ENCODE peak calls at places on chromosome 11, in nine cellular contexts. V is prostate gland, Z is right lobe of liver, N is adrenal gland, P is endothelial cell of umbilical vein, L is transverse colon, O is body of pancreas, H is uterus, S is HCT116. A is an unnamed sample.

GRCh38 chr11:31810779-31811647 is at the start of gene PAX6:
- DNase-seq in L (peak; percentile 22), H (no peak), S (peak; percentile 21), Z (no peak), N (peak; percentile 51), V (no peak), P (peak; percentile 66), O (peak; percentile 79), A (peak; percentile 60)

GRCh38 chr11:35274909-35275807 is 136.2 kb downstream of the CD44 start:
- DNase-seq in S (no peak), Z (peak; percentile 79), P (no peak), V (peak; percentile 88), N (peak; percentile 88), O (peak; percentile 94), L (peak; percentile 57), H (no peak), A (peak; percentile 70)

GRCh38 chr11:57353461-57354251 is 15.5 kb downstream of the P2RX3 start:
- DNase-seq in L (no peak), Z (no peak), P (no peak), S (no peak), O (no peak), N (no peak), V (no peak), H (no peak), A (no peak)

GRCh38 chr11:18012314-18012905 is 437 bp downstream of the SERGEF start:
- DNase-seq in H (peak; percentile 26), S (no peak), O (peak; percentile 19), V (peak; percentile 13), Z (no peak), N (peak; percentile 29), P (peak; percentile 29), L (peak; percentile 23), A (peak; percentile 69)

GRCh38 chr11:119258983-119259382 is 52.8 kb downstream of the CBL start:
- DNase-seq in V (no peak), H (no peak), P (no peak), S (no peak), O (no peak), L (no peak), N (no peak), Z (no peak), A (no peak)

GRCh38 chr11:126698576-126698975 is 302.0 kb downstream of the KIRREL3 start:
- DNase-seq in V (no peak), P (no peak), Z (no peak), S (no peak), N (no peak), O (no peak), H (no peak), L (no peak), A (no peak)

GRCh38 chr11:10900686-10901415 is 43.0 kb upstream of the ZBED5 start:
- DNase-seq in P (no peak), N (no peak), L (no peak), O (no peak), Z (no peak), S (no peak), H (no peak), V (peak; percentile 16), A (no peak)

GRCh38 chr11:17002543-17002942 is 11.7 kb downstream of the PLEKHA7 start:
- DNase-seq in S (no peak), H (no peak), L (no peak), P (no peak), N (no peak), O (no peak), Z (no peak), V (no peak), A (no peak)

GRCh38 chr11:57647368-57647767 is 2.3 kb downstream of the YPEL4 start:
- DNase-seq in H (no peak), S (no peak), V (no peak), Z (no peak), L (no peak), N (no peak), P (no peak), O (no peak), A (no peak)

GRCh38 chr11:15737326-15737725 is 619.0 kb downstream of the SOX6 start:
- DNase-seq in P (no peak), S (no peak), V (no peak), H (no peak), N (no peak), L (no peak), O (no peak), Z (no peak), A (no peak)

GRCh38 chr11:105137286-105137685 is 2.3 kb downstream of the CARD18 start:
- DNase-seq in L (no peak), H (no peak), N (no peak), Z (no peak), P (peak; percentile 11), O (no peak), S (no peak), V (no peak), A (no peak)

GRCh38 chr11:94132152-94132558 is 3.5 kb downstream of the PANX1 start:
- DNase-seq in Z (no peak), L (peak; percentile 20), P (peak; percentile 41), N (peak; percentile 31), S (no peak), V (no peak), H (peak; percentile 34), O (no peak), A (no peak)

GRCh38 chr11:128208329-128209220 is 378.8 kb downstream of the ETS1 start:
- DNase-seq in V (peak; percentile 5), O (peak; percentile 22), N (peak; percentile 20), S (peak; percentile 57), L (no peak), Z (no peak), H (peak; percentile 19), P (peak; percentile 97), A (no peak)

GRCh38 chr11:47980907-47981621 is 705 bp downstream of the PTPRJ start:
- DNase-seq in Z (peak; percentile 68), H (no peak), P (peak; percentile 45), N (peak; percentile 35), S (no peak), V (no peak), L (peak; percentile 63), O (peak; percentile 59), A (peak; percentile 67)

GRCh38 chr11:71501071-71501985 is 25.7 kb upstream of the KRTAP5-7 start:
- DNase-seq in Z (no peak), P (no peak), N (no peak), V (no peak), S (no peak), O (no peak), H (no peak), L (no peak), A (no peak)

GRCh38 chr11:71499125-71499524 is 27.9 kb upstream of the KRTAP5-7 start:
- DNase-seq in S (no peak), L (no peak), V (no peak), P (no peak), H (no peak), N (no peak), O (no peak), Z (no peak), A (no peak)

GRCh38 chr11:71498091-71498490 is 29.0 kb upstream of the KRTAP5-7 start:
- DNase-seq in V (no peak), H (no peak), P (no peak), N (no peak), L (no peak), S (no peak), O (no peak), Z (peak; percentile 15), A (no peak)

GRCh38 chr11:71500601-71501021 is 26.5 kb upstream of the KRTAP5-7 start:
- DNase-seq in S (peak; percentile 2), P (no peak), O (no peak), N (peak; percentile 49), H (no peak), L (no peak), V (no peak), Z (peak; percentile 90), A (no peak)

DNA sequence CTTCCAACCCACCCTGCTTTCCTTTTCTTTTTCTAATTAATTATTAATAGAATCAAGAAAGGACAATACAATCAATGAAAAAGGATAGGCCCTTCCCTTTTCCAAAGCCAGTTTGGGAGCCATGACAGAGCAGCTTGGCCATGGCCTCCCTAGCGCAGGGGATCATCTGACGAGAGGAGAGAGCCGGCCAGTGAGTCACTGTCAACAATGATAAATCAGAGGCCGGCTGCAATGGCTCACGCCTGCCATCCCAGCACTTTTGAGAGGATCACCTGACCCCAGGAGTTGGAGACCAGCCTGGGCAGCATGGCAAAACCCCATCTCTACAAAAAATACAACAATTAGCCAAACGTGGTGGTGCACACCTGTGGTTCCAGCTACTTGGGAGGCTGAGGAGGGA is 27.5 kb upstream of the KRTAP5-7 start:
- DNase-seq in Z (peak; percentile 47), L (no peak), S (no peak), V (no peak), H (no peak), O (no peak), N (peak; percentile 56), P (no peak), A (no peak)
- H3K27me3 ChIP-seq in Z (no peaks in the 10 kb centered on the region), L (no peaks in the 10 kb centered on the region), S (no peaks in the 10 kb centered on the region), V (no peaks in the 10 kb centered on the region), H (no peaks in the 10 kb centered on the region), O (no peaks in the 10 kb centered on the region), N (no peaks in the 10 kb centered on the region), P (no peaks in the 10 kb centered on the region), A (no peaks in the 10 kb centered on the region)

GRCh38 chr11:65572356-65573043 is at the start of gene FAM89B:
- DNase-seq in O (peak; percentile 93), H (peak; percentile 94), S (no peak), N (peak; percentile 94), P (peak; percentile 81), V (peak; percentile 89), L (peak; percentile 95), Z (peak; percentile 93), A (peak; percentile 97)
- TF ChIP-seq POLR2A in O (peak; percentile 28), H (peak; percentile 63), S (peak; percentile 33), N (peak; percentile 66), P (peak; percentile 85), V (peak; percentile 60), L (no peak), Z (peak; percentile 60), A (no peak)

GRCh38 chr11:14582835-14583234 is 60.8 kb upstream of the PDE3B start:
- DNase-seq in Z (peak; percentile 31), N (no peak), H (no peak), V (no peak), L (no peak), P (no peak), S (no peak), O (no peak), A (no peak)
- H3K4me1 ChIP-seq in Z (peaks cover 2% of the 10 kb centered on the region), N (no peaks in the 10 kb centered on the region), H (no peaks in the 10 kb centered on the region), V (no peaks in the 10 kb centered on the region), L (peaks cover 51% of the 10 kb centered on the region), P (peaks cover 11% of the 10 kb centered on the region), S (no peaks in the 10 kb centered on the region), O (peaks cover 24% of the 10 kb centered on the region), A (peaks cover 15% of the 10 kb centered on the region)

DNA sequence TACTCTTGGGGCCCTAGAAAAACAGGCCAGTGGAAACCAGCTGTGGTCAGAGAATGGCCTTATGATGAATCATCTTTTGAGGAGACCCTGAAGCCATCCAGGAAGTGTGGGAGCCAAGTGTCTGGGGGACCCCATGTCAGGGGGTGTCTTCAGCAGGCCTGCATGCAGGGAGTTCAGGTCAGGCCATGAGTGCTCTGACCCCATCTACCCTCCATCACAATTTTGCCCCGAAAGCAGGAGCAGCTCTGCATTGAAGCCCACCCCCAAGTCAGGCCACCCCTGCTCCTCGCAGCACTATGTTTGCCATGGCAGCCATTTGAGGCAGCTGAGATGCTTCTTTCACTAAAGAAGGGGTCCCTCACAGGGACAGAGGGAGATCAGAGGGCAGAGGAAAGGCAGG is 41.3 kb downstream of the CHST1 start:
- DNase-seq in Z (no peak), L (no peak), S (no peak), V (no peak), O (no peak), N (no peak), P (no peak), H (no peak), A (no peak)
- H3K27me3 ChIP-seq in Z (no peaks in the 10 kb centered on the region), L (no peaks in the 10 kb centered on the region), S (peaks cover 56% of the 10 kb centered on the region), V (no peaks in the 10 kb centered on the region), O (no peaks in the 10 kb centered on the region), N (peaks cover 9% of the 10 kb centered on the region), P (peaks cover 3% of the 10 kb centered on the region), H (no peaks in the 10 kb centered on the region), A (no peaks in the 10 kb centered on the region)

GRCh38 chr11:33885338-33886005 is 6.4 kb downstream of the LMO2 start:
- DNase-seq in V (no peak), S (no peak), N (no peak), H (no peak), O (no peak), L (no peak), Z (no peak), P (no peak), A (no peak)
- TF ChIP-seq POLR2A in V (no peak), S (no peak), N (no peak), H (no peak), O (no peak), L (no peak), Z (no peak), P (no peak), A (no peak)

A was measured in sigmoid colon.